ENCODE peak calls at places on chromosomes 1 and 21, in eight cellular contexts. P is RWPE1, G is neuronal stem cell, Q is Peyer's patch, Z is left ventricle myocardium inferior, F is H9, E is Karpas-422, V is heart left ventricle. D is an unnamed sample.

GRCh38 chr21:41767606-41768370 is 936 bp upstream of the RIPK4 start:
- DNase-seq in P (no peak), G (no peak), Q (no peak), Z (no peak), F (no peak), E (no peak), V (no peak), D (peak)

GRCh38 chr1:234726359-234726836 is 116.4 kb upstream of the IRF2BP2 start:
- DNase-seq in P (peak), G (no peak), Q (no peak), Z (no peak), F (peak), E (no peak), V (no peak), D (no peak)

GRCh38 chr1:29166291-29166878 is 15.3 kb downstream of the SRSF4 start:
- DNase-seq in P (no peak), G (no peak), Q (peak), Z (no peak), F (peak), E (no peak), V (no peak), D (no peak)

GRCh38 chr1:6776389-6776788 is 8.9 kb upstream of the CAMTA1 start:
- DNase-seq in P (no peak), G (no peak), Q (no peak), Z (no peak), F (no peak), E (no peak), V (no peak), D (no peak)

GRCh38 chr21:16551101-16551695 is 821.4 kb downstream of the USP25 start:
- DNase-seq in P (no peak), G (no peak), Q (no peak), Z (no peak), F (no peak), E (no peak), V (no peak), D (no peak)

GRCh38 chr21:32777269-32777668 is 5.7 kb upstream of the PAXBP1 start:
- DNase-seq in P (no peak), G (no peak), Q (no peak), Z (no peak), F (no peak), E (no peak), V (no peak), D (no peak)

GRCh38 chr1:46532095-46532494 is 19.4 kb downstream of the KNCN start:
- DNase-seq in P (no peak), G (no peak), Q (no peak), Z (no peak), F (no peak), E (no peak), V (no peak), D (peak)

GRCh38 chr21:32597205-32597604 is 11.9 kb upstream of the TCP10L start:
- DNase-seq in P (peak), G (no peak), Q (no peak), Z (no peak), F (no peak), E (no peak), V (no peak), D (peak)

GRCh38 chr1:230194525-230194924 is 127.5 kb downstream of the GALNT2 start:
- DNase-seq in P (no peak), G (no peak), Q (no peak), Z (no peak), F (no peak), E (no peak), V (no peak), D (no peak)

GRCh38 chr1:14820320-14821085 is 222.0 kb downstream of the KAZN start:
- DNase-seq in P (no peak), G (no peak), Q (no peak), Z (no peak), F (no peak), E (no peak), V (no peak), D (no peak)

GRCh38 chr1:246689409-246689997 is 34.7 kb upstream of the SCCPDH start:
- DNase-seq in P (peak), G (peak), Q (peak), Z (peak), F (peak), E (peak), V (peak), D (peak)

GRCh38 chr21:30518876-30519275 is 16.9 kb upstream of the KRTAP19-5 start:
- DNase-seq in P (peak), G (no peak), Q (no peak), Z (no peak), F (no peak), E (no peak), V (no peak), D (no peak)

GRCh38 chr1:234734864-234735263 is 124.9 kb upstream of the IRF2BP2 start:
- DNase-seq in P (no peak), G (no peak), Q (no peak), Z (no peak), F (no peak), E (no peak), V (no peak), D (no peak)

GRCh38 chr21:42456457-42456856 is 39.6 kb downstream of the RSPH1 start:
- DNase-seq in P (no peak), G (no peak), Q (peak), Z (no peak), F (no peak), E (peak), V (no peak), D (no peak)

GRCh38 chr1:167221804-167222610 is 1.3 kb downstream of the POU2F1 start:
- DNase-seq in P (peak), G (peak), Q (peak), Z (peak), F (peak), E (peak), V (peak), D (peak)

GRCh38 chr1:38474738-38475623 is 384.6 kb downstream of the RRAGC start:
- DNase-seq in P (no peak), G (no peak), Q (peak), Z (no peak), F (no peak), E (peak), V (no peak), D (no peak)

GRCh38 chr1:243917863-243918565 is 68.0 kb upstream of the AKT3 start:
- DNase-seq in P (no peak), G (no peak), Q (no peak), Z (peak), F (no peak), E (no peak), V (no peak), D (no peak)
- H3K27ac ChIP-seq in P (no peak), G (peak), Q (no peak), Z (peak), F (no peak), E (no peak), V (peak), D (peak)

GRCh38 chr21:39367783-39368182 is 18.9 kb upstream of the HMGN1 start:
- DNase-seq in P (no peak), G (no peak), Q (no peak), Z (no peak), F (no peak), E (no peak), V (no peak), D (no peak)

GRCh38 chr21:39362733-39363132 is 13.8 kb upstream of the HMGN1 start:
- DNase-seq in P (no peak), G (no peak), Q (no peak), Z (no peak), F (no peak), E (no peak), V (no peak), D (no peak)

GRCh38 chr21:39364949-39365348 is 16.1 kb upstream of the HMGN1 start:
- DNase-seq in P (no peak), G (no peak), Q (no peak), Z (no peak), F (no peak), E (no peak), V (no peak), D (no peak)

GRCh38 chr21:39363607-39364555 is 15.0 kb upstream of the HMGN1 start:
- DNase-seq in P (no peak), G (no peak), Q (no peak), Z (no peak), F (no peak), E (no peak), V (no peak), D (no peak)

GRCh38 chr21:39366563-39366962 is 17.7 kb upstream of the HMGN1 start:
- DNase-seq in P (no peak), G (no peak), Q (no peak), Z (no peak), F (no peak), E (no peak), V (no peak), D (no peak)
- H3K27ac ChIP-seq in P (no peak), G (no peak), Q (no peak), Z (no peak), F (no peak), E (no peak), V (no peak), D (no peak)

GRCh38 chr21:28636988-28637691 is 355.5 kb downstream of the LTN1 start:
- DNase-seq in P (peak), G (no peak), Q (no peak), Z (no peak), F (no peak), E (peak), V (no peak), D (peak)
- H3K27ac ChIP-seq in P (no peak), G (no peak), Q (no peak), Z (peak), F (no peak), E (no peak), V (peak), D (peak)

GRCh38 chr1:184610872-184611614 is 143.6 kb downstream of the EDEM3 start:
- DNase-seq in P (no peak), G (peak), Q (no peak), Z (peak), F (no peak), E (no peak), V (peak), D (no peak)
- H3K27ac ChIP-seq in P (peak), G (peak), Q (no peak), Z (peak), F (no peak), E (no peak), V (peak), D (no peak)